ENCODE peak calls at places on chromosome 20, in six cellular contexts. One of them, this sample, is unnamed.

GRCh38 chr20:8624616-8625015 is 444.3 kb upstream of the PLCB4 start:
- DNase-seq in fibroblast of lung: no peak
- DNase-seq in left lung: no peak
- DNase-seq in tibial artery: no peak
- DNase-seq in GM12865: no peak
- DNase-seq in Panc1: no peak
- DNase-seq in this sample: no peak

GRCh38 chr20:47506850-47507249 is 5.2 kb downstream of the NCOA3 start:
- DNase-seq in left lung: no peak
- DNase-seq in tibial artery: no peak
- DNase-seq in GM12865: no peak
- DNase-seq in fibroblast of lung: no peak
- DNase-seq in Panc1: no peak
- DNase-seq in this sample: no peak

GRCh38 chr20:15236812-15237211 is 899.4 kb upstream of the FLRT3 start:
- DNase-seq in Panc1: peak; percentile 8
- DNase-seq in fibroblast of lung: peak; percentile 23
- DNase-seq in GM12865: peak; percentile 57
- DNase-seq in tibial artery: no peak
- DNase-seq in left lung: no peak
- DNase-seq in this sample: no peak

GRCh38 chr20:41329435-41330342 is 10.9 kb upstream of the LPIN3 start:
- DNase-seq in tibial artery: peak; percentile 94
- DNase-seq in Panc1: peak; percentile 90
- DNase-seq in GM12865: peak; percentile 60
- DNase-seq in fibroblast of lung: peak; percentile 99
- DNase-seq in left lung: peak; percentile 82
- DNase-seq in this sample: peak; percentile 71

GRCh38 chr20:11235058-11235457 is 561.3 kb upstream of the JAG1 start:
- DNase-seq in fibroblast of lung: peak; percentile 92
- DNase-seq in Panc1: no peak
- DNase-seq in tibial artery: no peak
- DNase-seq in left lung: no peak
- DNase-seq in GM12865: no peak
- DNase-seq in this sample: no peak

GRCh38 chr20:34185766-34186620 is 55.2 kb upstream of the ASIP start:
- DNase-seq in Panc1: no peak
- DNase-seq in GM12865: no peak
- DNase-seq in fibroblast of lung: no peak
- DNase-seq in tibial artery: no peak
- DNase-seq in left lung: no peak
- DNase-seq in this sample: no peak

GRCh38 chr20:8150591-8150990 is 18.5 kb downstream of the PLCB1 start:
- DNase-seq in GM12865: no peak
- DNase-seq in fibroblast of lung: peak; percentile 69
- DNase-seq in Panc1: no peak
- DNase-seq in tibial artery: no peak
- DNase-seq in left lung: no peak
- DNase-seq in this sample: no peak

GRCh38 chr20:14401479-14402138 is 64.2 kb upstream of the FLRT3 start:
- DNase-seq in Panc1: no peak
- DNase-seq in tibial artery: no peak
- DNase-seq in left lung: no peak
- DNase-seq in GM12865: peak; percentile 8
- DNase-seq in fibroblast of lung: no peak
- DNase-seq in this sample: no peak

GRCh38 chr20:31721408-31722332 is 998 bp downstream of the BCL2L1 start:
- DNase-seq in tibial artery: peak; percentile 75
- DNase-seq in fibroblast of lung: no peak
- DNase-seq in left lung: no peak
- DNase-seq in GM12865: no peak
- DNase-seq in Panc1: no peak
- DNase-seq in this sample: peak; percentile 53

GRCh38 chr20:9244811-9245210 is 175.9 kb downstream of the PLCB4 start:
- DNase-seq in fibroblast of lung: no peak
- DNase-seq in tibial artery: no peak
- DNase-seq in left lung: no peak
- DNase-seq in Panc1: no peak
- DNase-seq in GM12865: no peak
- DNase-seq in this sample: no peak

GRCh38 chr20:63417213-63418120 is 55.0 kb downstream of the KCNQ2 start:
- DNase-seq in left lung: no peak
- DNase-seq in GM12865: no peak
- DNase-seq in Panc1: no peak
- DNase-seq in fibroblast of lung: no peak
- DNase-seq in tibial artery: no peak
- DNase-seq in this sample: no peak

GRCh38 chr20:49344975-49345374 is 67.1 kb upstream of the ZNFX1 start:
- DNase-seq in GM12865: no peak
- DNase-seq in fibroblast of lung: peak; percentile 97
- DNase-seq in Panc1: no peak
- DNase-seq in left lung: no peak
- DNase-seq in tibial artery: peak; percentile 86
- DNase-seq in this sample: no peak

GRCh38 chr20:41308290-41308691 is 9.2 kb downstream of the ZHX3 start:
- DNase-seq in GM12865: no peak
- DNase-seq in fibroblast of lung: peak; percentile 89
- DNase-seq in left lung: no peak
- DNase-seq in Panc1: no peak
- DNase-seq in tibial artery: no peak
- DNase-seq in this sample: no peak

GRCh38 chr20:60365063-60365640 is 406.9 kb downstream of the CDH26 start:
- DNase-seq in GM12865: no peak
- DNase-seq in left lung: no peak
- DNase-seq in fibroblast of lung: no peak
- DNase-seq in Panc1: no peak
- DNase-seq in tibial artery: no peak
- DNase-seq in this sample: no peak

GRCh38 chr20:41170386-41171105 is 33.2 kb downstream of the PLCG1 start:
- DNase-seq in left lung: no peak
- DNase-seq in GM12865: no peak
- DNase-seq in tibial artery: peak; percentile 55
- DNase-seq in Panc1: no peak
- DNase-seq in fibroblast of lung: no peak
- DNase-seq in this sample: no peak

GRCh38 chr20:17646901-17647301 is 35.1 kb downstream of the RRBP1 start:
- DNase-seq in Panc1: no peak
- DNase-seq in left lung: no peak
- DNase-seq in fibroblast of lung: no peak
- DNase-seq in GM12865: no peak
- DNase-seq in tibial artery: no peak
- DNase-seq in this sample: peak; percentile 35

GRCh38 chr20:45339799-45340198 is 8.4 kb downstream of the SDC4 start:
- DNase-seq in fibroblast of lung: no peak
- DNase-seq in GM12865: no peak
- DNase-seq in Panc1: no peak
- DNase-seq in left lung: no peak
- DNase-seq in tibial artery: peak; percentile 15
- DNase-seq in this sample: no peak

GRCh38 chr20:45340236-45340847 is 7.9 kb downstream of the SDC4 start:
- DNase-seq in GM12865: no peak
- DNase-seq in tibial artery: peak; percentile 51
- DNase-seq in fibroblast of lung: no peak
- DNase-seq in Panc1: no peak
- DNase-seq in left lung: no peak
- DNase-seq in this sample: peak; percentile 71

GRCh38 chr20:45341939-45342862 is 6.0 kb downstream of the SDC4 start:
- DNase-seq in fibroblast of lung: peak; percentile 79
- DNase-seq in left lung: peak; percentile 82
- DNase-seq in GM12865: no peak
- DNase-seq in Panc1: no peak
- DNase-seq in tibial artery: peak; percentile 93
- DNase-seq in this sample: peak; percentile 74

GRCh38 chr20:45341579-45341938 is 6.7 kb downstream of the SDC4 start:
- DNase-seq in left lung: no peak
- DNase-seq in GM12865: no peak
- DNase-seq in Panc1: no peak
- DNase-seq in fibroblast of lung: no peak
- DNase-seq in tibial artery: peak; percentile 64
- DNase-seq in this sample: no peak

GRCh38 chr20:45340951-45341350 is 7.3 kb downstream of the SDC4 start:
- DNase-seq in fibroblast of lung: peak; percentile 8
- DNase-seq in Panc1: no peak
- DNase-seq in GM12865: no peak
- DNase-seq in tibial artery: no peak
- DNase-seq in left lung: no peak
- DNase-seq in this sample: no peak
- TF ChIP-seq CTCF in fibroblast of lung: no peak
- TF ChIP-seq CTCF in Panc1: no peak
- TF ChIP-seq CTCF in GM12865: no peak
- TF ChIP-seq CTCF in tibial artery: no peak
- TF ChIP-seq CTCF in left lung: no peak
- TF ChIP-seq CTCF in this sample: no peak

DNA sequence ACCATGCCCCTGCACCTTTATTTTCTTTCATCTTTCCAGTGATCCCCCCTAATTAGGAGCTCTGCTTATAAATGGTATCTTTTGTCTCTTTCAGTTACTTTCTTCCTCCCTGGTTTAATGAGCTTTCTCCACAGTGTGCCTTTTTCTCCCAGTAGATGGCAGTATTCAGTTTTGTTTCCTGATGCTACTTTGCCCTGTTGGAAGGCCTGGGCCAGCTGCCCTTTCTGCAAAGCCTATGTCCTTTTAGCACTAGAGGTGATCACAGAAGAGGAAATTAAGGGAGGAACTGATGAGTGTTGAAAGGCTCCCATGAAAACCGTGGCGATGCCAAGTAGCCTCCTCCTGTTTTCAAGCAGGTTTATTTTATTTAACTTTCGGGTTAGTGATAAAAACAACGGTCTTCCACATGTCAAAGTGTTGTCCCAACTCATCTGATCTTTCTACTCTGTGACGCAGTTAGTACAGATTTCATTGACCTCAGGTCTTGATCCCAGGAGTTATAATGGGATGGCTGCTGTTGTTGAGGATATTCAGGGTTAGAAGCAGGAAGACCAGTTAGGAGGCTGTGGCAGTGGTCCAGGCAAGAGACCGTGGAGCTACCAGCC is 184.2 kb upstream of the BMP2 start:
- DNase-seq in tibial artery: no peak
- DNase-seq in left lung: peak; percentile 17
- DNase-seq in Panc1: no peak
- DNase-seq in fibroblast of lung: peak; percentile 49
- DNase-seq in GM12865: peak; percentile 43
- DNase-seq in this sample: peak; percentile 51
- TF ChIP-seq CTCF in tibial artery: peak; percentile 31
- TF ChIP-seq CTCF in left lung: peak; percentile 47
- TF ChIP-seq CTCF in Panc1: peak; percentile 57
- TF ChIP-seq CTCF in fibroblast of lung: peak; percentile 79
- TF ChIP-seq CTCF in GM12865: peak; percentile 47
- TF ChIP-seq CTCF in this sample: peak; percentile 72

GRCh38 chr20:1180949-1181348 is 3.8 kb downstream of the TMEM74B start:
- DNase-seq in GM12865: no peak
- DNase-seq in Panc1: no peak
- DNase-seq in tibial artery: no peak
- DNase-seq in fibroblast of lung: no peak
- DNase-seq in left lung: peak; percentile 68
- DNase-seq in this sample: no peak

GRCh38 chr20:1178623-1179022 is 6.2 kb downstream of the TMEM74B start:
- DNase-seq in fibroblast of lung: no peak
- DNase-seq in GM12865: no peak
- DNase-seq in left lung: no peak
- DNase-seq in tibial artery: no peak
- DNase-seq in Panc1: no peak
- DNase-seq in this sample: no peak

GRCh38 chr20:1178103-1178502 is 6.7 kb downstream of the TMEM74B start:
- DNase-seq in GM12865: no peak
- DNase-seq in left lung: no peak
- DNase-seq in fibroblast of lung: no peak
- DNase-seq in Panc1: no peak
- DNase-seq in tibial artery: no peak
- DNase-seq in this sample: no peak

GRCh38 chr20:1174787-1175186 is 10.0 kb downstream of the TMEM74B start:
- DNase-seq in fibroblast of lung: no peak
- DNase-seq in left lung: no peak
- DNase-seq in tibial artery: no peak
- DNase-seq in GM12865: no peak
- DNase-seq in Panc1: no peak
- DNase-seq in this sample: no peak

DNA sequence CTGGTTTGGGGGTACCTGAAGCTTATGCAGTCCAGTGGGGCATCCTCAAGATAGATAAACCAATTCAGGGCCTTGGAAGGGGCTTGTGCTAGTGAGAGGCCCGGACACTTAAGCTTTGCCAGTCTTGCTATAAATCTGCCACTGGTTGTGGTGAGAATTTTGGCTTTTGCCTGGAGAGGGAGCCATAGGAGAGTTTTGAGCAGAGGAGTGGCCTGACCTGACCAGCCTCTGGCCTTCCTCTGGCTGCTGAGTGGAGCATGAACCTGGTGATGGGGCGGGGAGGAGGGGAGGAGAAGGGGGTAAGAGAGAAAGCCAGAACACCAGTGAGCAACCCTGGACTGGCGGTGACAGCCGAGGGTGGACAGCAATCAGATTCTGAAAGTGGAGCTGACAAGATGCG is 7.1 kb downstream of the TMEM74B start:
- DNase-seq in GM12865: no peak
- DNase-seq in tibial artery: no peak
- DNase-seq in left lung: no peak
- DNase-seq in Panc1: no peak
- DNase-seq in fibroblast of lung: no peak
- DNase-seq in this sample: no peak
- TF ChIP-seq CTCF in GM12865: no peak
- TF ChIP-seq CTCF in tibial artery: no peak
- TF ChIP-seq CTCF in left lung: no peak
- TF ChIP-seq CTCF in Panc1: peak; percentile 48
- TF ChIP-seq CTCF in fibroblast of lung: no peak
- TF ChIP-seq CTCF in this sample: no peak

GRCh38 chr20:20174089-20174835 is 121.9 kb downstream of the CFAP61 start:
- DNase-seq in tibial artery: no peak
- DNase-seq in fibroblast of lung: no peak
- DNase-seq in left lung: no peak
- DNase-seq in GM12865: no peak
- DNase-seq in Panc1: no peak
- DNase-seq in this sample: no peak
- TF ChIP-seq CTCF in tibial artery: no peak
- TF ChIP-seq CTCF in fibroblast of lung: no peak
- TF ChIP-seq CTCF in left lung: no peak
- TF ChIP-seq CTCF in GM12865: no peak
- TF ChIP-seq CTCF in Panc1: peak; percentile 25
- TF ChIP-seq CTCF in this sample: no peak

This sample was measured in lower lobe of right lung.